ENCODE peak calls at places on chromosome 7, in eight cellular contexts. T is stomach; D is CD8-positive, alpha-beta memory T cell; S is OCI-LY7; N is fibroblast of lung; G is left ventricle myocardium inferior; E is CD4-positive, alpha-beta memory T cell; J is tibial artery. A is an unnamed sample.
A peak's percentile ranks its signal among the peaks of the same experiment; 100 is the strongest.

GRCh38 chr7:156642306-156643045 is 1.9 kb downstream of the RNF32 start:
- DNase-seq in S (no peak), G (no peak), D (no peak), E (no peak), N (no peak), J (no peak), T (no peak), A (no peak)

GRCh38 chr7:102252373-102252982 is 34.2 kb upstream of the SH2B2 start:
- DNase-seq in E (no peak), T (no peak), S (no peak), N (no peak), D (no peak), J (no peak), G (no peak), A (no peak)

GRCh38 chr7:5177060-5177459 is 13.0 kb upstream of the WIPI2 start:
- DNase-seq in J (peak; percentile 90), T (peak; percentile 93), N (peak; percentile 81), E (no peak), S (no peak), G (peak; percentile 76), D (no peak), A (no peak)

GRCh38 chr7:143288836-143289235 is 685 bp downstream of the CASP2 start:
- DNase-seq in S (peak; percentile 19), E (no peak), N (peak; percentile 36), D (no peak), G (no peak), T (no peak), J (no peak), A (no peak)

GRCh38 chr7:128409435-128410091 is at the start of gene IMPDH1:
- DNase-seq in S (peak; percentile 57), D (peak; percentile 84), J (peak; percentile 96), N (no peak), T (peak; percentile 94), G (peak; percentile 93), E (peak; percentile 83), A (peak; percentile 76)

GRCh38 chr7:98881561-98882315 is 3.4 kb downstream of the TRRAP start:
- DNase-seq in J (no peak), N (no peak), T (no peak), E (no peak), G (no peak), S (no peak), D (no peak), A (no peak)

GRCh38 chr7:154242709-154243108 is 190.5 kb downstream of the DPP6 start:
- DNase-seq in T (no peak), G (no peak), J (no peak), E (no peak), N (no peak), S (no peak), D (no peak), A (no peak)

GRCh38 chr7:121797283-121798037 is 75.5 kb upstream of the PTPRZ1 start:
- DNase-seq in N (peak; percentile 74), S (no peak), J (no peak), T (no peak), E (no peak), D (no peak), G (no peak), A (no peak)

GRCh38 chr7:143305423-143306070 is 10.4 kb upstream of the CLCN1 start:
- DNase-seq in S (peak; percentile 47), E (peak; percentile 65), N (peak; percentile 31), G (peak; percentile 79), T (peak; percentile 93), D (peak; percentile 60), J (no peak), A (peak; percentile 76)

GRCh38 chr7:23373151-23374004 is 74.2 kb downstream of the MALSU1 start:
- DNase-seq in D (no peak), E (peak; percentile 69), N (peak; percentile 76), T (no peak), G (no peak), S (peak; percentile 92), J (no peak), A (no peak)

GRCh38 chr7:85890244-85890811 is 703.5 kb upstream of the SEMA3D start:
- DNase-seq in G (no peak), N (peak; percentile 23), J (no peak), T (no peak), S (peak; percentile 66), E (no peak), D (no peak), A (no peak)

GRCh38 chr7:32941181-32941995 is 15.9 kb upstream of the FKBP9 start:
- DNase-seq in J (no peak), N (no peak), G (no peak), T (no peak), E (no peak), S (no peak), D (no peak), A (no peak)

GRCh38 chr7:33707427-33707826 is 197.9 kb upstream of the BMPER start:
- DNase-seq in S (no peak), T (no peak), J (no peak), G (no peak), E (no peak), N (no peak), D (no peak), A (no peak)

GRCh38 chr7:95859434-95859833 is 87.1 kb downstream of the DYNC1I1 start:
- DNase-seq in G (no peak), E (no peak), S (no peak), J (no peak), D (no peak), N (peak; percentile 87), T (no peak), A (no peak)

GRCh38 chr7:877312-878232 is 1.2 kb downstream of the GET4 start:
- DNase-seq in D (no peak), N (no peak), G (no peak), J (no peak), S (peak; percentile 27), T (peak; percentile 56), E (no peak), A (no peak)

GRCh38 chr7:27154901-27155815 is 1.3 kb downstream of the HOXA7 start:
- DNase-seq in T (peak; percentile 24), N (no peak), J (no peak), S (peak; percentile 33), E (no peak), D (no peak), G (no peak), A (no peak)

GRCh38 chr7:55199418-55199817 is 165.7 kb upstream of the LANCL2 start:
- DNase-seq in T (no peak), S (no peak), E (no peak), J (no peak), D (no peak), N (no peak), G (no peak), A (no peak)

GRCh38 chr7:132878228-132878919 is 203.5 kb downstream of the CHCHD3 start:
- DNase-seq in S (no peak), E (no peak), N (no peak), G (no peak), J (no peak), D (no peak), T (no peak), A (no peak)
- H3K27ac ChIP-seq in S (no peak overlapping the region), E (no peak overlapping the region), N (no peak overlapping the region), G (no peak overlapping the region), J (no peak overlapping the region), D (no peak overlapping the region), T (no peak overlapping the region), A (no peak overlapping the region)

GRCh38 chr7:151490706-151491105 is 29.0 kb downstream of the RHEB start:
- DNase-seq in E (no peak), G (no peak), D (no peak), J (no peak), T (no peak), S (no peak), N (no peak), A (no peak)

GRCh38 chr7:151485006-151485732 is 34.5 kb downstream of the RHEB start:
- DNase-seq in S (no peak), T (no peak), J (no peak), N (peak; percentile 93), D (no peak), E (no peak), G (no peak), A (no peak)

GRCh38 chr7:151486074-151486473 is 33.6 kb downstream of the RHEB start:
- DNase-seq in J (no peak), T (no peak), E (no peak), D (no peak), S (no peak), G (no peak), N (no peak), A (no peak)

GRCh38 chr7:151489498-151489897 is 30.2 kb downstream of the RHEB start:
- DNase-seq in T (no peak), J (no peak), D (no peak), G (no peak), N (no peak), S (no peak), E (no peak), A (no peak)

DNA sequence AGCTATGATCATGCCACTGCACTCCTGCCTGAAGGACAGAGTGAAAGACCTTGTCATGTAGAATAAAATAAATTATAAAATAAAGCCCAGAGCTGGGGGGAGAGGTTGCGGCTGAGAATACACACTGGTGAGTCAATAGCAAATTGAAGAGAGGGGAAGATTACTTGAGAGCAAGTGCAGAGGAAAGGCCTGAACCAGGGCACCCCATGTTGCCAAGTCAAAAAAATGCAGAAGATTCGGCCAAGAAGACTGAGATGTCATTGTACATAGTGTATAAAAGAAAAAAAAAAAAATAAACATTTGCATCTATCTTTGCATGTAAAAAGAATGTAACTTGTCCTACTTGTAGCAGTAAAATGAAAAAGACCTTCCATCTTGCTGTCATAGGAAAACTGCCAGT is 32.4 kb downstream of the RHEB start:
- DNase-seq in E (no peak), N (no peak), G (no peak), J (no peak), T (no peak), S (no peak), D (no peak), A (no peak)
- H3K27ac ChIP-seq in E (no peak overlapping the region), N (no peak overlapping the region), G (no peak overlapping the region), J (no peak overlapping the region), T (peak overlapping the region; percentile 28), S (no peak overlapping the region), D (no peak overlapping the region), A (no peak overlapping the region)

GRCh38 chr7:126472825-126473224 is 779.9 kb downstream of the GRM8 start:
- DNase-seq in E (no peak), T (no peak), S (no peak), J (no peak), G (no peak), N (no peak), D (no peak), A (no peak)
- H3K27ac ChIP-seq in E (no peak overlapping the region), T (no peak overlapping the region), S (no peak overlapping the region), J (no peak overlapping the region), G (no peak overlapping the region), N (no peak overlapping the region), D (no peak overlapping the region), A (no peak overlapping the region)

DNA sequence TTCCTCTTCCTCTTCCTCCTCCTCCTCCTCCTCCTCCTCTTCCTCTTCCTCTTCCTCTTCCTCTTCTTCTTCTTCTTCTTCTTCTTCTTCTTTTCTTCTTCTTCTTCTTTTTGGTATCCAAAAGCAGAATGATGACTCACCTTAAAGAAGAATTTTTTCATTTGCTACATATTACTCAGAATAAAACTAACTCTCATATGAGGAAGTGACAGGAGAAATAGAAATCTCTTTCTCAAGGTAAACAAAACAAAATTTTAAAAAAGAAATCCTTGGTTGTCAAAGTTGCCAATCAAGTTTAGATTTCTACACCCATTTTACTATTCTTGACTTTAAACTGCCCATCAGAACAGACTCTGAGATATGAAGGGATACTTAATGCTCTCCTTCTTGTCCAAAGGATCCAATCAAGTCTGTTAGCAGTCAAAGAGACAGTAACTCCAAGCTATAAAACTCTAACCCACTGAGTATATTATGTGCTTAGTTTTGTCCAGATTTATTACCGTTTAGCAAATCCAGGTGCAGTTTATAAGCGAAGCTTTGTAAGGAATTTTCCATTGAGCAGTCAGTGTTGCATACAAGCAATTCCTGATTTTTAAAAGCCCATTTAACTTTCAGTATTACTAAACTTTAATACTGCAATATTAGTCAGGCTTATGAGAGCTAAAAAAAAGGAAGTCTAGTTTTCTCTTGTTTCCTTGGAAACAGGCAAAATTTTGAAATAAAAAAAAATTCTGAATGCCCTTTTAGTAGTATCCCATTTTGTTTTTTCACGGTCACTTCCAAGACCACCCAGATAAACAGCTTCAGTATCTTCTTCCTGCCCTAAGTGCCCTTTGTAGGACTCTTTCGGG is 43.2 kb upstream of the SNX13 start:
- DNase-seq in N (no peak), E (no peak), S (no peak), J (no peak), T (no peak), G (no peak), D (no peak), A (no peak)
- H3K27ac ChIP-seq in N (no peak overlapping the region), E (no peak overlapping the region), S (no peak overlapping the region), J (no peak overlapping the region), T (no peak overlapping the region), G (no peak overlapping the region), D (no peak overlapping the region), A (no peak overlapping the region)